ENCODE peak calls at places on chromosomes 2 and 18, in four cellular contexts. G is CD4-positive, alpha-beta memory T cell; P is dorsolateral prefrontal cortex; I is Calu3. J is an unnamed sample.

GRCh38 chr2:231795525-231796327 is 9.5 kb downstream of the COPS7B start:
- DNase-seq in G (no peak), P (no peak), I (peak; percentile 81), J (no peak)

GRCh38 chr2:132668189-132668833 is 1.7 kb downstream of the LYPD1 start:
- DNase-seq in G (no peak), P (no peak), I (peak; percentile 74), J (no peak)

GRCh38 chr2:64645014-64645418 is 8.7 kb downstream of the SERTAD2 start:
- DNase-seq in G (peak; percentile 11), P (no peak), I (peak; percentile 69), J (no peak)

GRCh38 chr2:59025157-59025757 is 784.1 kb upstream of the FANCL start:
- DNase-seq in G (no peak), P (no peak), I (peak; percentile 52), J (no peak)

GRCh38 chr2:101766871-101767739 is 69.6 kb downstream of the MAP4K4 start:
- DNase-seq in G (no peak), P (no peak), I (peak; percentile 15), J (no peak)

GRCh38 chr18:12639990-12640880 is 17.7 kb downstream of the SPIRE1 start:
- DNase-seq in G (no peak), P (no peak), I (no peak), J (no peak)

GRCh38 chr2:64177315-64177714 is 33.1 kb upstream of the PELI1 start:
- DNase-seq in G (no peak), P (no peak), I (no peak), J (no peak)

GRCh38 chr18:48987821-48988220 is 37.1 kb upstream of the SMAD7 start:
- DNase-seq in G (no peak), P (no peak), I (no peak), J (no peak)

GRCh38 chr2:223760838-223761502 is 76.4 kb downstream of the AP1S3 start:
- DNase-seq in G (peak; percentile 44), P (no peak), I (peak; percentile 83), J (no peak)

GRCh38 chr2:3611611-3612010 is 16.7 kb downstream of the COLEC11 start:
- DNase-seq in G (no peak), P (no peak), I (no peak), J (no peak)

GRCh38 chr2:24930768-24931167 is 10.7 kb upstream of the ADCY3 start:
- DNase-seq in G (no peak), P (no peak), I (no peak), J (no peak)

GRCh38 chr2:172556284-172557033 is 569 bp downstream of the PDK1 start:
- DNase-seq in G (peak; percentile 52), P (peak; percentile 60), I (peak; percentile 60), J (peak; percentile 40)

GRCh38 chr2:151302879-151303278 is 13.4 kb upstream of the NMI start:
- DNase-seq in G (no peak), P (no peak), I (no peak), J (no peak)